ENCODE peak calls at places on chromosomes 3 and 15, in four cellular contexts. M is activated CD4-positive, alpha-beta T cell treated with anti-CD3 and anti-CD28 coated beads for 36 hours; V is stimulated activated naive CD8-positive, alpha-beta T cell treated with anti-CD3 and anti-CD28 coated beads, Interleukin-15, Interleukin-2, amounts not matched to agents 100 U/mL and 50 U/mL, for 24 hours; T is body of pancreas. S is an unnamed sample.
A peak's percentile ranks its signal among the peaks of the same experiment; 100 is the strongest.

GRCh38 chr15:69982037-69982436 is 115.7 kb downstream of the TLE3 start:
- ATAC-seq in M (no peak), V (no peak), T (no peak), S (no peak)

GRCh38 chr3:15903776-15904720 is 106.3 kb upstream of the ANKRD28 start:
- ATAC-seq in M (no peak), V (no peak), T (peak; percentile 92), S (no peak)

GRCh38 chr3:188974856-188975611 is 196.7 kb upstream of the TPRG1 start:
- ATAC-seq in M (peak; percentile 75), V (peak; percentile 76), T (no peak), S (no peak)

GRCh38 chr15:88015228-88015860 is 241.2 kb downstream of the NTRK3 start:
- ATAC-seq in M (no peak), V (no peak), T (no peak), S (no peak)

GRCh38 chr15:40420793-40421192 is 15.2 kb downstream of the IVD start:
- ATAC-seq in M (no peak), V (no peak), T (peak; percentile 67), S (no peak)

GRCh38 chr3:178384302-178384939 is 151.8 kb upstream of the KCNMB2 start:
- ATAC-seq in M (no peak), V (no peak), T (no peak), S (no peak)

GRCh38 chr3:50585919-50586762 is 16.8 kb downstream of the HEMK1 start:
- ATAC-seq in M (peak; percentile 7), V (peak; percentile 19), T (no peak), S (peak; percentile 67)

GRCh38 chr15:40891810-40892448 is 2.3 kb upstream of the VPS18 start:
- ATAC-seq in M (no peak), V (no peak), T (peak; percentile 38), S (peak; percentile 20)

GRCh38 chr3:43362961-43363360 is 76.6 kb downstream of the SNRK start:
- ATAC-seq in M (no peak), V (no peak), T (no peak), S (no peak)

GRCh38 chr15:34496616-34497015 is 59.0 kb upstream of the GOLGA8A start:
- ATAC-seq in M (no peak), V (no peak), T (no peak), S (peak; percentile 20)

GRCh38 chr3:32100465-32100864 is 6.0 kb upstream of the GPD1L start:
- ATAC-seq in M (no peak), V (no peak), T (no peak), S (no peak)

GRCh38 chr3:111735271-111735758 is 123.8 kb upstream of the PHLDB2 start:
- ATAC-seq in M (peak; percentile 45), V (peak; percentile 73), T (peak; percentile 68), S (no peak)

GRCh38 chr15:43286074-43286473 is 19.3 kb upstream of the TGM5 start:
- ATAC-seq in M (no peak), V (no peak), T (no peak), S (no peak)

GRCh38 chr3:139427283-139428060 is 38.0 kb upstream of the COPB2 start:
- ATAC-seq in M (peak; percentile 78), V (peak; percentile 49), T (peak; percentile 78), S (no peak)

GRCh38 chr15:58551084-58551763 is 119.4 kb downstream of the LIPC start:
- ATAC-seq in M (no peak), V (peak; percentile 73), T (no peak), S (peak; percentile 20)

GRCh38 chr15:38297623-38298388 is 45.2 kb downstream of the SPRED1 start:
- ATAC-seq in M (peak; percentile 63), V (peak; percentile 79), T (no peak), S (no peak)

GRCh38 chr15:45640610-45641009 is 5.8 kb downstream of the SQOR start:
- ATAC-seq in M (no peak), V (peak; percentile 30), T (no peak), S (no peak)